ENCODE peak calls at places on chromosomes 3 and 15, in ten cellular contexts. C, W, P, O, F, A, M, L, D and U are unnamed samples.

GRCh38 chr3:46890132-46890531 is 12.6 kb downstream of the PTH1R start:
- DNase-seq in A (no peak), W (no peak), M (no peak), O (no peak), F (no peak), C (no peak), P (no peak), L (no peak), D (no peak), U (no peak)

GRCh38 chr3:16490062-16490641 is 23.3 kb downstream of the RFTN1 start:
- DNase-seq in M (no peak), O (no peak), P (no peak), L (no peak), D (no peak), A (no peak), C (no peak), W (no peak), F (peak; percentile 16), U (no peak)

GRCh38 chr3:133092676-133093075 is 54.5 kb downstream of the TMEM108 start:
- DNase-seq in P (no peak), D (peak; percentile 13), A (no peak), F (no peak), O (no peak), W (no peak), M (no peak), C (no peak), L (no peak), U (peak; percentile 30)

GRCh38 chr3:125916376-125916978 is 52.5 kb upstream of the ROPN1B start:
- DNase-seq in W (peak; percentile 97), A (peak; percentile 98), O (peak; percentile 91), D (peak; percentile 91), C (peak; percentile 97), F (no peak), M (peak; percentile 90), P (peak; percentile 74), L (no peak), U (peak; percentile 95)

GRCh38 chr3:151290673-151291072 is 12.3 kb upstream of the P2RY14 start:
- DNase-seq in C (no peak), W (no peak), P (no peak), D (peak; percentile 66), L (no peak), M (no peak), F (no peak), A (no peak), O (no peak), U (peak; percentile 17)

GRCh38 chr15:77985031-77985930 is 92.2 kb downstream of the TBC1D2B start:
- DNase-seq in O (no peak), P (no peak), L (peak; percentile 3), C (no peak), W (no peak), F (no peak), D (no peak), A (no peak), M (no peak), U (no peak)

GRCh38 chr3:69079269-69080159 is 651 bp downstream of the UBA3 start:
- DNase-seq in O (peak; percentile 15), M (no peak), C (no peak), P (no peak), W (no peak), D (no peak), L (peak; percentile 33), F (peak; percentile 33), A (peak; percentile 21), U (no peak)

GRCh38 chr15:64681424-64682024 is 93.9 kb downstream of the RBPMS2 start:
- DNase-seq in C (no peak), O (peak; percentile 28), W (no peak), P (no peak), F (peak; percentile 80), L (peak; percentile 61), M (no peak), A (peak; percentile 56), D (peak; percentile 65), U (peak; percentile 72)

GRCh38 chr3:191762323-191762960 is 301.5 kb downstream of the PYDC2 start:
- DNase-seq in O (no peak), P (no peak), L (no peak), W (no peak), D (no peak), A (no peak), F (no peak), C (no peak), M (no peak), U (peak; percentile 60)